ENCODE peak calls at places on chromosomes 3 and 15, in four cellular contexts. One of them, this sample, is unnamed.

GRCh38 chr15:48790716-48791115 is 20.2 kb downstream of the CEP152 start:
- DNase-seq in A549: no peak
- DNase-seq in K562: no peak
- DNase-seq in GM12878: no peak
- DNase-seq in this sample: no peak

GRCh38 chr3:159987291-159987711 is 1.3 kb upstream of the IL12A start:
- DNase-seq in GM12878: no peak
- DNase-seq in A549: peak; percentile 25
- DNase-seq in K562: no peak
- DNase-seq in this sample: peak; percentile 74

GRCh38 chr15:40352221-40352901 is 1.5 kb downstream of the PHGR1 start:
- DNase-seq in GM12878: no peak
- DNase-seq in A549: no peak
- DNase-seq in K562: no peak
- DNase-seq in this sample: no peak

GRCh38 chr15:48859426-48859825 is 18.5 kb upstream of the EID1 start:
- DNase-seq in A549: no peak
- DNase-seq in GM12878: no peak
- DNase-seq in K562: no peak
- DNase-seq in this sample: peak; percentile 32

GRCh38 chr3:48678056-48678455 is 7.7 kb downstream of the NCKIPSD start:
- DNase-seq in K562: no peak
- DNase-seq in GM12878: no peak
- DNase-seq in A549: no peak
- DNase-seq in this sample: peak; percentile 85

GRCh38 chr3:167732313-167733065 is 2.2 kb downstream of the PDCD10 start:
- DNase-seq in A549: no peak
- DNase-seq in K562: peak; percentile 58
- DNase-seq in GM12878: no peak
- DNase-seq in this sample: peak; percentile 0

GRCh38 chr3:36663666-36664291 is 100.6 kb downstream of the DCLK3 start:
- DNase-seq in GM12878: no peak
- DNase-seq in A549: no peak
- DNase-seq in K562: no peak
- DNase-seq in this sample: peak; percentile 60

GRCh38 chr3:46280105-46280797 is 38.0 kb downstream of the CCR3 start:
- DNase-seq in A549: no peak
- DNase-seq in GM12878: no peak
- DNase-seq in K562: no peak
- DNase-seq in this sample: peak; percentile 30

GRCh38 chr3:47128110-47128509 is 35.8 kb downstream of the SETD2 start:
- DNase-seq in K562: no peak
- DNase-seq in A549: no peak
- DNase-seq in GM12878: no peak
- DNase-seq in this sample: no peak

GRCh38 chr15:100336061-100336460 is 5.7 kb downstream of the ADAMTS17 start:
- DNase-seq in A549: no peak
- DNase-seq in K562: no peak
- DNase-seq in GM12878: no peak
- DNase-seq in this sample: no peak

GRCh38 chr15:71691700-71692417 is 118.5 kb upstream of the NR2E3 start:
- DNase-seq in GM12878: no peak
- DNase-seq in A549: no peak
- DNase-seq in K562: no peak
- DNase-seq in this sample: peak; percentile 95

GRCh38 chr3:73530030-73530411 is 94.7 kb downstream of the PDZRN3 start:
- DNase-seq in K562: no peak
- DNase-seq in A549: no peak
- DNase-seq in GM12878: no peak
- DNase-seq in this sample: peak; percentile 82

GRCh38 chr3:14524311-14524711 is 15.8 kb downstream of the GRIP2 start:
- DNase-seq in GM12878: no peak
- DNase-seq in A549: no peak
- DNase-seq in K562: no peak
- DNase-seq in this sample: no peak

GRCh38 chr3:112464264-112464663 is 35.0 kb downstream of the BTLA start:
- DNase-seq in K562: no peak
- DNase-seq in GM12878: peak; percentile 67
- DNase-seq in A549: no peak
- DNase-seq in this sample: no peak

GRCh38 chr3:195911946-195912270 is 3.6 kb upstream of the TNK2 start:
- DNase-seq in A549: peak; percentile 33
- DNase-seq in GM12878: no peak
- DNase-seq in K562: peak; percentile 56
- DNase-seq in this sample: no peak

GRCh38 chr3:57555738-57556458 is at the start of gene PDE12:
- DNase-seq in GM12878: peak; percentile 95
- DNase-seq in K562: peak; percentile 89
- DNase-seq in A549: peak; percentile 93
- DNase-seq in this sample: peak; percentile 91

GRCh38 chr15:68380456-68380855 is 51.5 kb downstream of the ITGA11 start:
- DNase-seq in A549: no peak
- DNase-seq in K562: no peak
- DNase-seq in GM12878: no peak
- DNase-seq in this sample: no peak

GRCh38 chr15:88467935-88468528 is 524 bp downstream of the MRPS11 start:
- DNase-seq in A549: peak; percentile 25
- DNase-seq in K562: peak; percentile 51
- DNase-seq in GM12878: no peak
- DNase-seq in this sample: peak; percentile 14
- TF ChIP-seq RCOR1 in A549: no peak
- TF ChIP-seq RCOR1 in K562: no peak
- TF ChIP-seq RCOR1 in GM12878: no peak
- TF ChIP-seq RCOR1 in this sample: no peak

DNA sequence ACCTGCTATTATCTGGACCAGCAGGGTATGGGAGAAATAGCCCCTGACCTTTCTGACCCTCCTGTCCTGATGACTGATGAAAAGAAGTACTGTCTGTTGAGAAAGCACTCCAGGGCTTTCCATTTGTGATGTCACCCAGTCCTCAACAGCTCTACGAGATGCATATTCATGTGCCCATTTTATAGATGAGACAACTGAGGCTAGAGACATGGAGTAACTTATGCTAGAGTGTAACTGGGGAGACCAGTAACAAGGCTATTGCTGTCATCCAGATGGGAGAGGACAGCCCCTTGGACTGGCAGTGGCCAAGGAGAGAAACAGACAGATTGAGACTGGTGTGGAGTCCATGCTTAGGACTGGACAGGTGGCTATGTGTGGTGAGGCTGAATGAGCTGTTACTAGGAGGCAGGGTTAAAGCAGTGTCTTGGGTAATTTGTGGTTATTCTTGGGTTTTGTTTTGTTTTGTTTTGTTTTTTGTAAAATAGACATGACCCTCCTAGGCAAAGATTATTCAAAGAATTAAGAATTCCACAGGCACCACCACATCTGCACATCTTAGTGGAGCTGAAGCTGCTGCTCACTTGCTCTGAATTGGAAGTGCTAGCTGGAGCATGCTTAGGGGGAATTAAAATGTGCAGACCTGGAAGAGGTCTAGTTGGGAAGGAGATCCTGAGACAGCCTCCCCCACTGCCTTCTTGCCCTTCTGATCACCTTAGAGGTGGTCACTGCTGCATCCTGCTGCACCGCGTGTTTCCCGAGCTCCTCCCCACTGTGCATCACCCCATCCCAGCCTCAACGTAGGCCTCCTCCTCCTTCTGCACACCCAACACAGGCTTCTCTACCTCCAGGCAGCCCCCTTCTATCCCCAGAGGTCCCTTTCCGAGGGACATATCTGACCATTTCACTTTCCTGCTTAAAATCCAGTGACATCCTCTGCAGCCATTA is 8.4 kb downstream of the HRH1 start:
- DNase-seq in K562: no peak
- DNase-seq in GM12878: no peak
- DNase-seq in A549: no peak
- DNase-seq in this sample: no peak
- TF ChIP-seq BHLHE40 in K562: no peak
- TF ChIP-seq BHLHE40 in GM12878: no peak
- TF ChIP-seq BHLHE40 in A549: no peak
- TF ChIP-seq BHLHE40 in this sample: no peak

GRCh38 chr3:149527531-149528343 is 53.2 kb downstream of the TM4SF4 start:
- DNase-seq in K562: no peak
- DNase-seq in A549: peak; percentile 75
- DNase-seq in GM12878: no peak
- DNase-seq in this sample: peak; percentile 39
- TF ChIP-seq RCOR1 in K562: no peak
- TF ChIP-seq RCOR1 in A549: no peak
- TF ChIP-seq RCOR1 in GM12878: no peak
- TF ChIP-seq RCOR1 in this sample: no peak

DNA sequence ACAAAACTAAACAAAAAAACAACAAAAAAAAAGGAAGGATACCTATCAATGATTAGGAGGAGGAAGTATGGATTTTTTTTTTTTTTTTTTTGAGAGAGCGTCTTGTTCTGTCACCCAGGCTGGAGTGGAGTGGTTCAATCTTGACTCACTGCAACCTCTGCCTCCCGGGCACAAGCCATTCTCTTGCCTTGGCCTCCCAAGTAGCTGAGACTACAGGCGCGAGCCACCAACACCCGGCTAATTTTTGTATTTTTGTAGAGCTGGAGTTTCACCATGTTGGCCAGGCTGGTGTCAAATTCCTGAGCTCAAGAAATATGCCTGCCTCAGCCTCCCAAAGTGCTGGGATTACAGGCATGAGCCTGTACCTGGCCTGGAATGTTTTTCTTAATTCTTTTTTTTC is 195.8 kb downstream of the CBLB start:
- DNase-seq in K562: no peak
- DNase-seq in A549: no peak
- DNase-seq in GM12878: no peak
- DNase-seq in this sample: no peak
- TF ChIP-seq BHLHE40 in K562: no peak
- TF ChIP-seq BHLHE40 in A549: no peak
- TF ChIP-seq BHLHE40 in GM12878: no peak
- TF ChIP-seq BHLHE40 in this sample: no peak

GRCh38 chr3:13031621-13032020 is 41.6 kb downstream of the IQSEC1 start:
- DNase-seq in GM12878: no peak
- DNase-seq in K562: no peak
- DNase-seq in A549: no peak
- DNase-seq in this sample: no peak
- TF ChIP-seq RCOR1 in GM12878: no peak
- TF ChIP-seq RCOR1 in K562: no peak
- TF ChIP-seq RCOR1 in A549: no peak
- TF ChIP-seq RCOR1 in this sample: no peak

GRCh38 chr15:47496343-47497185 is 220.7 kb upstream of the SEMA6D start:
- DNase-seq in K562: no peak
- DNase-seq in GM12878: no peak
- DNase-seq in A549: no peak
- DNase-seq in this sample: no peak
- TF ChIP-seq BHLHE40 in K562: no peak
- TF ChIP-seq BHLHE40 in GM12878: no peak
- TF ChIP-seq BHLHE40 in A549: no peak
- TF ChIP-seq BHLHE40 in this sample: no peak

DNA sequence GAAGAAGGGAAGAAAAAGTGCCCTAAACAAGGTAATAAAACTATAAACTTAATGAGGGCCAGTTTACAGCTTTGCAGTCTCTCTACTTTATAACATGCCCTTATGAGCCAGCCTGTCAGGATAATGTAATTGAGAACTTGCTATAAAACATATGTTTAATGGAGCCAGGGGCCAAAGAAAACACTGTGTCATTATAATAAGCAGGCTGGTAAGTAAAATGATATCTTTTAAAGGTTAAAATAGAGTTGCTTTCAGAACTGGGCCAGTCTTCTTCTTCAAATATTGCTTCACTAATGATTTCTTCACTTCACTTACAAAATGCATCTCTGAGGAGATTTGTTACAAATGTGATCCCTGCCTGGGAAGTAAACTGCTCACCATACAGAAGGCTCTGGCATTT is 192.5 kb downstream of the SHOX2 start:
- DNase-seq in A549: no peak
- DNase-seq in GM12878: no peak
- DNase-seq in K562: no peak
- DNase-seq in this sample: peak; percentile 15
- TF ChIP-seq RCOR1 in A549: no peak
- TF ChIP-seq RCOR1 in GM12878: no peak
- TF ChIP-seq RCOR1 in K562: no peak
- TF ChIP-seq RCOR1 in this sample: no peak

GRCh38 chr3:41525288-41526064 is 326.2 kb downstream of the CTNNB1 start:
- DNase-seq in K562: no peak
- DNase-seq in A549: no peak
- DNase-seq in GM12878: no peak
- DNase-seq in this sample: no peak

GRCh38 chr3:41519746-41520145 is 320.4 kb downstream of the CTNNB1 start:
- DNase-seq in A549: no peak
- DNase-seq in GM12878: no peak
- DNase-seq in K562: no peak
- DNase-seq in this sample: no peak

GRCh38 chr3:41522620-41523019 is 323.3 kb downstream of the CTNNB1 start:
- DNase-seq in GM12878: peak; percentile 53
- DNase-seq in K562: no peak
- DNase-seq in A549: no peak
- DNase-seq in this sample: no peak

GRCh38 chr3:41523897-41524296 is 324.6 kb downstream of the CTNNB1 start:
- DNase-seq in A549: no peak
- DNase-seq in K562: no peak
- DNase-seq in GM12878: no peak
- DNase-seq in this sample: no peak

DNA sequence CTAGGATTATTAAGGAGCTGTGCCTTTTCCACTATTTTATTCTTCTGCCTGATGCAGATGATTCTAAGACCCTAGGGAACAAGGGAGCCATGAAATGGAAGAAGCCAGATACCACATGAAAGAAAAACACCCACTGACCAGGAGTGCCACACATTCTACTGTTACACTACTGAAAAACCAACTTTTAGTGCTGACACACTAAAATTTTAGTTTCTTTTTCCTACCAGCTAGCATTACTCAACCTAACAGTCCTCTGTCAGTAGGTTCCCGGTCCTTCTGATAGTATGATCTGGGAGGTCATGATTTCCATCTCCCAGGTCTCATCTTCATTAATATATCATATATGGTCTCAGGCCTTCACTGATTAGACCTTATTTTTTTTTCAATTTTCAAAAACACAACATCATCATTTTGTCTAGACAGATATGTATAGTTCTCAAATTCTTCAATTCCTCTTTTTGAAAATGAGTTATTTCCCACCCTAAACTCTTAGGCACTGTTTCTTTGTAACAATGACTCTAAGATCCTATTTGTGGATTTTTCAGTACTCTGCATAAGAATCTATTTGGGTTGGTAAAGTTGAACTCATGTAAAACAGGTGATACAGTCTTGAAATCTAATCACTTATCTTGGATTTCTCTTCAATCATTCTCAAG is 321.8 kb downstream of the CTNNB1 start:
- DNase-seq in GM12878: no peak
- DNase-seq in K562: no peak
- DNase-seq in A549: no peak
- DNase-seq in this sample: no peak
- TF ChIP-seq BHLHE40 in GM12878: no peak
- TF ChIP-seq BHLHE40 in K562: no peak
- TF ChIP-seq BHLHE40 in A549: no peak
- TF ChIP-seq BHLHE40 in this sample: no peak

GRCh38 chr3:34483290-34483887 is 685.0 kb downstream of the PDCD6IP start:
- DNase-seq in A549: no peak
- DNase-seq in GM12878: no peak
- DNase-seq in K562: no peak
- DNase-seq in this sample: no peak
- TF ChIP-seq RCOR1 in A549: no peak
- TF ChIP-seq RCOR1 in GM12878: no peak
- TF ChIP-seq RCOR1 in K562: no peak
- TF ChIP-seq RCOR1 in this sample: no peak

This sample was measured in IMR-90.